ENCODE peak calls at places on chromosome 2, in four cellular contexts. O is A549, V is endothelial cell of umbilical vein, I is HepG2. J is an unnamed sample.

GRCh38 chr2:72289283-72289682 is 141.6 kb upstream of the CYP26B1 start:
- DNase-seq in V (no peak), O (no peak), I (no peak), J (no peak)

GRCh38 chr2:17813742-17814458 is 2.4 kb upstream of the MSGN1 start:
- DNase-seq in O (no peak), V (no peak), I (no peak), J (peak)

GRCh38 chr2:57759131-57759530 is 287.5 kb upstream of the VRK2 start:
- DNase-seq in V (no peak), O (no peak), I (no peak), J (no peak)

GRCh38 chr2:26752636-26753035 is 11.4 kb upstream of the SLC35F6 start:
- DNase-seq in I (no peak), V (no peak), O (no peak), J (no peak)

GRCh38 chr2:9558948-9559381 is 3.3 kb upstream of the ADAM17 start:
- DNase-seq in O (no peak), V (no peak), I (no peak), J (peak)

GRCh38 chr2:127347734-127348392 is 39.9 kb downstream of the MAP3K2 start:
- DNase-seq in O (no peak), V (no peak), I (no peak), J (no peak)

GRCh38 chr2:6215053-6215452 is 522.9 kb downstream of the SOX11 start:
- DNase-seq in V (no peak), O (no peak), I (no peak), J (no peak)

GRCh38 chr2:234631896-234632514 is 135.1 kb upstream of the ARL4C start:
- DNase-seq in V (no peak), O (no peak), I (no peak), J (no peak)

GRCh38 chr2:209648714-209649113 is 122.9 kb upstream of the UNC80 start:
- DNase-seq in O (no peak), V (no peak), I (no peak), J (no peak)

GRCh38 chr2:109238580-109238979 is 109.6 kb downstream of the SH3RF3 start:
- DNase-seq in V (peak), O (no peak), I (no peak), J (peak)

GRCh38 chr2:11564864-11565567 is 31.2 kb downstream of the GREB1 start:
- DNase-seq in I (no peak), V (no peak), O (no peak), J (no peak)

GRCh38 chr2:224938670-224939309 is 103.5 kb downstream of the DOCK10 start:
- DNase-seq in O (no peak), I (no peak), V (peak), J (no peak)

GRCh38 chr2:8657423-8658062 is 24.3 kb upstream of the ID2 start:
- DNase-seq in V (no peak), I (no peak), O (no peak), J (no peak)

GRCh38 chr2:10772868-10773215 is 39.7 kb downstream of the PDIA6 start:
- DNase-seq in I (no peak), O (no peak), V (no peak), J (no peak)

GRCh38 chr2:162123806-162124758 is 28.0 kb downstream of the GCG start:
- DNase-seq in I (peak), V (peak), O (peak), J (peak)

GRCh38 chr2:36861896-36862295 is 104.4 kb downstream of the STRN start:
- DNase-seq in V (no peak), O (no peak), I (no peak), J (no peak)

GRCh38 chr2:144481666-144482065 is 38.3 kb downstream of the ZEB2 start:
- DNase-seq in O (no peak), I (no peak), V (no peak), J (no peak)

GRCh38 chr2:18311413-18311812 is 249.0 kb downstream of the RDH14 start:
- DNase-seq in I (peak), V (no peak), O (no peak), J (no peak)

GRCh38 chr2:148613231-148614023 is 31.1 kb upstream of the EPC2 start:
- DNase-seq in V (no peak), I (no peak), O (no peak), J (no peak)

GRCh38 chr2:27080603-27080938 is 2.2 kb downstream of the EMILIN1 start:
- DNase-seq in I (no peak), O (no peak), V (no peak), J (no peak)

GRCh38 chr2:216619411-216620393 is 13.5 kb upstream of the IGFBP2 start:
- DNase-seq in I (peak), V (no peak), O (no peak), J (peak)

GRCh38 chr2:197322729-197323720 is 12.4 kb upstream of the ANKRD44 start:
- DNase-seq in I (peak), O (no peak), V (no peak), J (peak)

GRCh38 chr2:220904015-220904414 is 668.1 kb downstream of the EPHA4 start:
- DNase-seq in V (no peak), I (no peak), O (no peak), J (no peak)

GRCh38 chr2:152415231-152415642 is 80.3 kb downstream of the FMNL2 start:
- DNase-seq in V (peak), O (no peak), I (peak), J (no peak)

GRCh38 chr2:186641807-186642321 is 52.0 kb upstream of the FAM171B start:
- DNase-seq in V (peak), O (peak), I (peak), J (peak)

GRCh38 chr2:45874324-45874723 is 222.8 kb downstream of the PRKCE start:
- DNase-seq in I (no peak), V (no peak), O (no peak), J (no peak)

GRCh38 chr2:52193804-52194203 is 1161.9 kb upstream of the NRXN1 start:
- DNase-seq in O (no peak), I (no peak), V (no peak), J (no peak)

GRCh38 chr2:157339965-157340655 is 14.5 kb upstream of the ERMN start:
- DNase-seq in O (no peak), I (no peak), V (no peak), J (no peak)

GRCh38 chr2:157348291-157348921 is 22.8 kb upstream of the ERMN start:
- DNase-seq in V (no peak), O (no peak), I (no peak), J (no peak)

GRCh38 chr2:157349949-157350510 is 24.4 kb upstream of the ERMN start:
- DNase-seq in V (no peak), I (no peak), O (no peak), J (no peak)

DNA sequence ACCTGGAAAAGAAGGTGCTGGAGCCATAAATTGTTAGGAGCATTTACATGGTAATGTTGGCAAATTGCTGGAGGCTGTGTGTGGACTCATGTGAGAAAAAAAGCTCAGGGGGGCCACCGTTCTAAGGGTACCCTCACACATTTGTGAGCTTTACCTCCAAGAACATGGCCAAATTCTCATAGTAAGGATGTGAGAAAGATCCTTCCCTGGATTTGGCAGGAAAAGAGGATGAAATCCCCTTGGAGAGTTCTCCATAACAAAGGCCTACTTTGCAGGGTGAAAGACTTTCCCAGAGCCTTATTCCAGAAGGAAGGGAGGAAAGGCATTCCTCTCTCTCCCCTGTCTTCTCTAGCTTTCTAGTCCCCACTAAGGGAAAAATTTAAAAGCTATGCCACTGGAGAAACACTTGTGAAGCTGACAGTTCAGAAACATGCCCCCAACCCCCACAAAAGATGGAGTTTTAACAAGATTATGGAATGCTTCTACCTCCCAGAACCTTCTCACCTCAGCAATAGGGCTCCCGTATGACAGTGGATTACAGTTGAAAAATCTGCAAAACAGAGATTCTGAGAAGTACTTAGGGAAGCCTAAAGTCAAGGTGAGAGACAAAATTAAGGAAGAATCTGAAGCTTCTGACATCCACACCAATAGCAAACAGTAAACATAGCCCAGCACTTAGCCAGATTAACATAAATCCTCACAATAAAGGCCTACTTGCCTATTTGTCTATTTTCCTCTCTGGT is 20.2 kb upstream of the ERMN start:
- DNase-seq in V (no peak), O (no peak), I (no peak), J (no peak)
- TF ChIP-seq MAX in V (no peak), O (no peak), I (no peak), J (no peak)

GRCh38 chr2:100660851-100661584 is 98.2 kb downstream of the PDCL3 start:
- DNase-seq in V (no peak), I (no peak), O (no peak), J (no peak)
- TF ChIP-seq MYC in V (no peak), I (no peak), O (no peak), J (no peak)

DNA sequence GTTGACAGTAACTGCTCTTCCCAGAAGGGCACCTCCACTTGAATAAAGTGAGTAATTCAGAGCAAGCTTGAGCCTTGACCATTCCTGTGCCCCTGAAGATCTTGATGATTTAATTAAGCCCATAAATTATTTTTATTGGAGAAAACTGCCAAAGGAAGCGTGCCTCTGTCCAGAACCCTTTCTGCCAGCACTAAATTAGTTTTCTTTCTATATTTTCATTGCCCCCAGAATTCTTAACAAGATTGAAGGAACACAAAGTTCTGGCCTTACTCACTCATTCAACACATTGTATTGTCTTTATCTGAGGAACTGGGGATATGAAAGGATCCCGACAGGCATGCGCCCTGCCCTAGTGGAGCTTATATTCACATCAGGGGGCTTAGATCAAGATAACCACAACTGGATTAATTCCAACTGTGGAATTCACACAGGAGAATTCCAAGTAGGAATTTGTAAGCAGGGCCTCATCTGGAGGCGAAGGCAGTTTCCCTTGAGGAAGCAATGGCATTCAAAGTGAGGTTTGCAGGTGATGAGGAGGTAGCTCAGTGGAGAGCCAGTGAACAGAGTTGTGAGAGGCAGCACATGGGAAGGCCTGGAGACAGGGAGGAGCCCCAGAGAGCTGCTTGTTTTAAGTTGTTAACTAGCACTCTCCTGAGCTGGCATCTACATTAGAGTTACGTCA is 21.1 kb downstream of the PTRHD1 start:
- DNase-seq in V (no peak), O (no peak), I (no peak), J (no peak)
- TF ChIP-seq MAX in V (no peak), O (no peak), I (no peak), J (no peak)

GRCh38 chr2:114400890-114401289 is 41.6 kb upstream of the DPP10 start:
- DNase-seq in I (no peak), V (no peak), O (no peak), J (peak)
- TF ChIP-seq MYC in I (no peak), V (no peak), O (no peak), J (no peak)

DNA sequence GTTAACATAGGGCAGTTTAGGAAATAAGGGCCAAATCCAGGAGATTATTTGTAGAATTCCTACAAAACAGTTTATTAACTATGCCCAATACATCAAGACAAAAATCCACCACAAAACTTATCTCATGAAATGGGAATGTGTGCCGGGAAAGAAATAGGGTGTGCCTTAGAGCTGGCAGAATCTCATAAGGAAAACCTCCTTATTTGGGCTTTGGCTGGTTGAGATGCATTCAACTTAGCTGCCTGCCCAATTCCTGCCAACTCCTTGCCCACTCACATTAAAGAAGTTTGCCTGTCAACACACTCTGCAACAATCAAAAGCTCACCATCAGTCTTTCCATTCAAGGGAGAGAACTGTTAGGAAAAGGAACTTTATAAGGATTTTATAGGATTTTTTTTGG is 500.6 kb downstream of the SATB2 start:
- DNase-seq in V (no peak), I (no peak), O (no peak), J (no peak)
- TF ChIP-seq MAX in V (no peak), I (no peak), O (no peak), J (no peak)

GRCh38 chr2:205405752-205406151 is 276.5 kb upstream of the NRP2 start:
- DNase-seq in O (no peak), V (peak), I (no peak), J (no peak)
- TF ChIP-seq MYC in O (no peak), V (no peak), I (no peak), J (no peak)

GRCh38 chr2:85734942-85735608 is 18.7 kb upstream of the ATOH8 start:
- DNase-seq in V (peak), I (no peak), O (no peak), J (no peak)
- TF ChIP-seq MAX in V (no peak), I (no peak), O (no peak), J (no peak)

GRCh38 chr2:65130440-65131175 is 702 bp upstream of the RAB1A start:
- DNase-seq in O (no peak), V (no peak), I (no peak), J (no peak)

GRCh38 chr2:65129613-65130439 is at the start of gene RAB1A:
- DNase-seq in I (peak), V (peak), O (peak), J (peak)

GRCh38 chr2:65128297-65129190 is 1.4 kb downstream of the RAB1A start:
- DNase-seq in V (peak), I (no peak), O (no peak), J (peak)

GRCh38 chr2:65133626-65134025 is 3.7 kb upstream of the RAB1A start:
- DNase-seq in I (no peak), V (no peak), O (no peak), J (no peak)

DNA sequence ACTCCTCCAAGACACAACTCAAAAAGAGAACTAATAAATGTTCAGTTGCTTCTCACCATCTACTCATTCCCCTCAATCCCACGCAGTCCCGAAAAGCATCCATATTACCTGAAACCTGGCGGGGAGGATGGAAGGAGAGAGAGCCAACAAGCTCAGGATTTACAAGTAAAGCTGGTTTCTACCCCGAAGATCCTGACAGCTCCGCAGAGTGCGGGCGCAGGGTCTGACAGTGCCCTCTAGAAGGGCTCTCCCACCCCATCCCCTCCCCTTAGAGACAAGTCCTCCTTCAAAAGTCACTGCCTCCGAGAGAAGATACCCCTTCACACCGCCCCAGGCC is 662 bp downstream of the RAB1A start:
- DNase-seq in I (no peak), O (no peak), V (peak), J (peak)
- TF ChIP-seq MYC in I (no peak), O (no peak), V (no peak), J (no peak)

J was measured in NB4.